ENCODE peak calls at places on chromosomes 4 and X, in eight cellular contexts. Z is heart right ventricle; M is body of pancreas; I is ascending aorta; O is CD8-positive, alpha-beta T cell; W is GM06990; P is A549; X is lung. A is an unnamed sample.
A peak's percentile ranks its signal among the peaks of the same experiment; 100 is the strongest.

GRCh38 chr4:122662701-122663100 is 41.8 kb upstream of the IL21 start:
- DNase-seq in O (no peak), P (no peak), X (no peak), M (no peak), Z (no peak), W (no peak), I (no peak), A (no peak)

GRCh38 chrX:23389196-23389792 is 54.6 kb downstream of the PTCHD1 start:
- DNase-seq in W (no peak), M (no peak), I (no peak), X (peak; percentile 83), O (no peak), P (no peak), Z (no peak), A (no peak)

GRCh38 chrX:101932249-101932570 is 383 bp upstream of the ZMAT1 start:
- DNase-seq in X (no peak), O (no peak), W (no peak), I (no peak), P (no peak), Z (no peak), M (no peak), A (no peak)

GRCh38 chrX:110276778-110277177 is 41.1 kb downstream of the AMMECR1 start:
- DNase-seq in W (peak; percentile 35), X (no peak), O (no peak), M (no peak), I (no peak), Z (no peak), P (no peak), A (no peak)

GRCh38 chrX:23559975-23560374 is 107.3 kb upstream of the PRDX4 start:
- DNase-seq in W (no peak), I (no peak), O (no peak), P (no peak), M (no peak), Z (no peak), X (no peak), A (no peak)

GRCh38 chr4:55435136-55435535 is 39.4 kb downstream of the TMEM165 start:
- DNase-seq in W (peak; percentile 5), P (peak; percentile 3), X (no peak), Z (no peak), I (no peak), O (no peak), M (no peak), A (peak; percentile 22)

GRCh38 chrX:71282514-71283408 is 674 bp upstream of the NONO start:
- DNase-seq in X (no peak), O (no peak), W (no peak), I (no peak), M (no peak), P (peak; percentile 71), Z (no peak), A (no peak)

GRCh38 chrX:24259544-24260240 is 54.2 kb downstream of the SUPT20HL2 start:
- DNase-seq in Z (peak; percentile 20), W (no peak), X (no peak), O (no peak), I (no peak), P (peak; percentile 76), M (peak; percentile 40), A (peak; percentile 69)

GRCh38 chr4:55554453-55555030 is 7.8 kb upstream of the CLOCK start:
- DNase-seq in X (no peak), O (no peak), W (no peak), Z (no peak), P (peak; percentile 37), M (no peak), I (no peak), A (no peak)

GRCh38 chr4:29372971-29373370 is 1347.2 kb upstream of the PCDH7 start:
- DNase-seq in M (no peak), X (no peak), O (no peak), Z (no peak), I (no peak), W (no peak), P (no peak), A (no peak)

DNA sequence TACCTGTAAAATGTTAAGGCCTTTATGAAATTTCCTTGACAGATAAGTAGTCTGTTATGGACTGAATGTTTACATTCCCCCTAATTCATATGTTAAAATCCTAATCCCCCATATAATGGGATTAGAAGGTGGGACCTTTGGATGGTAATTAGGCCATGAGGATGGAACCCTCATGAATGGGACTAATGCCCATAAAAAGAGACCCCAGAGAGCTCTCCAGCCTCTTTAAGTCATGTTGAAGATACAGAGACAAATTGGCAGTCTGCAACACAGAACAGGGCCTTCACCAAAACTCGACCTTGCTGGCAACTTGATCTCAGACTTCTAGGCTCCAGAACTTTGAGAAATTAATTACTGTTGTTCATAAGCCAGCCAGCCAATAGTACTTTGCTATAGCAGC is 1344.5 kb upstream of the PCDH7 start:
- DNase-seq in Z (no peak), I (no peak), P (no peak), W (no peak), X (no peak), O (no peak), M (no peak), A (no peak)
- H3K4me3 ChIP-seq in Z (no peak overlapping the region), I (no peak overlapping the region), P (no peak overlapping the region), W (no peak overlapping the region), X (no peak overlapping the region), O (no peak overlapping the region), M (no peak overlapping the region), A (no peak overlapping the region)

GRCh38 chr4:37978509-37978908 is 18.3 kb downstream of the PTTG2 start:
- DNase-seq in M (no peak), P (no peak), X (no peak), Z (no peak), W (peak; percentile 17), O (no peak), I (no peak), A (no peak)

GRCh38 chr4:37976991-37977470 is 16.8 kb downstream of the PTTG2 start:
- DNase-seq in I (peak; percentile 60), W (peak; percentile 82), P (peak; percentile 61), X (peak; percentile 70), O (peak; percentile 81), Z (peak; percentile 85), M (peak; percentile 73), A (peak; percentile 61)

GRCh38 chr4:37976513-37976912 is 16.3 kb downstream of the PTTG2 start:
- DNase-seq in M (no peak), P (no peak), Z (no peak), W (no peak), X (no peak), I (no peak), O (no peak), A (no peak)

GRCh38 chr4:37981425-37981824 is 21.2 kb downstream of the PTTG2 start:
- DNase-seq in Z (no peak), O (no peak), W (no peak), P (no peak), M (no peak), X (no peak), I (no peak), A (no peak)

DNA sequence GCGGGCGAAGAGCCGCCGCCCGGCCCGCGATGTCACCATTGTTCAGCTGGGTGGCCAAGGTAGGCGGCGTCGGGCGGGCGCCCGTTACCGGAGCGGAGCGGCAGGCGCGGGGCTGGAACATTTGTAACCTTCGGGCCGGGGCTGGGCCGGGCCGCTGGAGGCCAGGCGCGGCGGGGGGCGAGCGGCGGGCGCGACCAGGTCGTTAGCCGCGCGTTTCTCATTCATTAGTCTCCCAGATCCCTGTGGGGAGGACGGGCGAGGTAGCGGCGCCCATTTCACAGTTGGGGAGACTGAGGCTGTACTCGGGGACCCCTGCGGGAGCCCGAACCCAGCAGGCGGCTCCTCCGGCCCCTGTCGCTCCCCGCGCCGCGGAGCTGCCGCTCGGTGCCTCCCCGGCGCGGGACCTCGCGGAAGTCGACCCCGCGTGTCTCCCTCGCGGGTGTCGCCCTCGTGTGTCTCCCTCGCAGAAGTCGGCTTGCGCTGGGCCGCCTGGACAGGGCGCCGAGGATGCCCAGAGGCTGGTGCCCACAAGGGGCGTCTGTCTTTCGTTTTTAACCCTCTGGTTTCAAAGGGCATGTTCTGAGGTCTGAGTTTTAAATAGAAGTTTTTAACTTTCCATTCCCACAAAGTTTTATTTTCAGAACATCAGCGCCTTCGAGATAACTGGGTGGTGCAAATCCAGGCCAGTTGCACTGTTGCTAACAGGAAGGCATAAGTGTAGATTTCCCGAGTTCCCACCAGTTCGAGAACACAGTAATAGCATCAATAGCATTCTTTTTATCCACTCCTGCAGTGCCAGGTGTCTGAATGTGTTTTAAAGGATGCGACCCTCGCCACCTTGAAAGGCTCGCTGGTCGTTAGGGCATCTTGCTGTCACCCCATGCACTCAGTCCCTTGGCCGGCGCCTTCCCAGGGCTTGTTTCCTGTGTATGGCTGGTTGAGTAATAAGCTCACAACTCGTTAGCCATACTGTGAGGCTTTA is 17.6 kb downstream of the PTTG2 start:
- DNase-seq in Z (peak; percentile 79), M (peak; percentile 66), X (peak; percentile 71), O (peak; percentile 82), P (peak; percentile 61), W (peak; percentile 81), I (peak; percentile 44), A (peak; percentile 46)
- H3K4me3 ChIP-seq in Z (peak overlapping the region; percentile 53), M (peak overlapping the region; percentile 62), X (peak overlapping the region; percentile 74), O (peak overlapping the region; percentile 48), P (peak overlapping the region; percentile 74), W (peak overlapping the region; percentile 78), I (peak overlapping the region; percentile 99), A (peak overlapping the region; percentile 55)

GRCh38 chrX:53091354-53091753 is 2.6 kb upstream of the KANTR start:
- DNase-seq in X (peak; percentile 61), W (no peak), Z (no peak), I (no peak), M (no peak), O (no peak), P (no peak), A (no peak)

GRCh38 chrX:53093748-53094583 is at the start of gene KANTR:
- DNase-seq in O (peak; percentile 81), P (peak; percentile 96), I (peak; percentile 74), Z (peak; percentile 92), M (peak; percentile 88), X (peak; percentile 90), W (peak; percentile 85), A (peak; percentile 93)

GRCh38 chrX:53094584-53094908 is 604 bp downstream of the KANTR start:
- DNase-seq in W (no peak), M (no peak), X (no peak), P (no peak), Z (no peak), O (no peak), I (no peak), A (no peak)

GRCh38 chrX:53095796-53096195 is 1.9 kb downstream of the KANTR start:
- DNase-seq in I (no peak), O (no peak), P (no peak), X (no peak), M (no peak), Z (no peak), W (no peak), A (no peak)

GRCh38 chrX:53093177-53093655 is 726 bp upstream of the KANTR start:
- DNase-seq in W (peak; percentile 77), P (peak; percentile 92), M (peak; percentile 84), I (peak; percentile 48), X (peak; percentile 83), O (peak; percentile 77), Z (peak; percentile 80), A (no peak)
- H3K4me3 ChIP-seq in W (peak overlapping the region; percentile 82), P (peak overlapping the region; percentile 81), M (no peak overlapping the region), I (peak overlapping the region; percentile 58), X (no peak overlapping the region), O (peak overlapping the region; percentile 67), Z (no peak overlapping the region), A (peak overlapping the region; percentile 77)

GRCh38 chr4:20577702-20578101 is 122.6 kb upstream of the PACRGL start:
- DNase-seq in I (no peak), X (no peak), P (no peak), M (no peak), Z (no peak), W (no peak), O (no peak), A (no peak)

DNA sequence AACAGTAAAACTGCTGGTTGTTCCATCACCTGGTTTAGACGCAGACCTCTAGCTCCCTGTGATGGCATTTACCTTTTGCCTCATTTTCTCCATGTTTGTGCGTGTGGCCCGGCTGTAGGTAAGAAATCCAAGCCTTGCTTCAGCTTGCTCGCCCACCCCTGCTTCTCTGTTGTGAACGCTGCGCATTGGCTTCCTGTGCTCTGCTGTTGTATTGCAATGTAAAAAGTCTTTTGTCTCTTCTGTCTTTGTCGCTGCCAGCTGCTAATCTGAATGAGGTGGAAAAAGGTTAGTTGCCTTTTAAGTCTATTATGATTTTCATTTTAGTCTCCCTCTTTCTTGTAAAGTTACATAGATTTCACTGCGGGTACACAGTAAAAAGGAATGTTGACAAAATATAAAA is 127.3 kb upstream of the PACRGL start:
- DNase-seq in M (no peak), P (no peak), Z (no peak), I (no peak), X (no peak), W (no peak), O (no peak), A (no peak)
- H3K4me3 ChIP-seq in M (no peak overlapping the region), P (no peak overlapping the region), Z (no peak overlapping the region), I (no peak overlapping the region), X (no peak overlapping the region), W (no peak overlapping the region), O (no peak overlapping the region), A (no peak overlapping the region)